ENCODE peak calls at places on chromosomes 13 and 19, in six cellular contexts. O, Q, N, A, V and X are unnamed samples.

GRCh38 chr19:21491161-21491560 is 14.2 kb upstream of the ZNF429 start:
- DNase-seq in O (no peak), Q (no peak), N (no peak), A (no peak), V (no peak), X (no peak)

GRCh38 chr13:110331362-110331761 is 24.3 kb downstream of the COL4A2 start:
- DNase-seq in O (no peak), Q (no peak), N (peak), A (no peak), V (no peak), X (no peak)

GRCh38 chr13:74920945-74921725 is 560.8 kb downstream of the TBC1D4 start:
- DNase-seq in O (peak), Q (no peak), N (no peak), A (no peak), V (no peak), X (no peak)

GRCh38 chr19:49954092-49954825 is 6.7 kb downstream of the SIGLEC11 start:
- DNase-seq in O (peak), Q (no peak), N (no peak), A (no peak), V (no peak), X (peak)

GRCh38 chr19:44703336-44704078 is 4.6 kb downstream of the CEACAM16 start:
- DNase-seq in O (no peak), Q (no peak), N (no peak), A (no peak), V (no peak), X (no peak)

GRCh38 chr19:2276429-2276989 is 5.5 kb downstream of the PEAK3 start:
- DNase-seq in O (no peak), Q (no peak), N (no peak), A (no peak), V (no peak), X (no peak)

GRCh38 chr13:31898383-31899071 is 133.0 kb upstream of the FRY start:
- DNase-seq in O (peak), Q (no peak), N (no peak), A (no peak), V (no peak), X (no peak)

GRCh38 chr19:53771133-53771532 is 53.0 kb downstream of the NLRP12 start:
- DNase-seq in O (no peak), Q (no peak), N (no peak), A (no peak), V (no peak), X (peak)

GRCh38 chr19:39514840-39515550 is at the start of gene SELENOV:
- DNase-seq in O (no peak), Q (no peak), N (no peak), A (no peak), V (no peak), X (no peak)

GRCh38 chr19:45218887-45219780 is 26.1 kb downstream of the EXOC3L2 start:
- DNase-seq in O (peak), Q (no peak), N (no peak), A (no peak), V (no peak), X (no peak)